ENCODE peak calls at places on chromosomes 12 and 14, in six cellular contexts. F is AG04450; P is effector memory CD4-positive, alpha-beta T cell; Q is left ventricle myocardium inferior; H is left lung; K is endodermal cell. O is an unnamed sample.

GRCh38 chr12:122646568-122647220 is 56.5 kb downstream of the HCAR2 start:
- DNase-seq in F (peak; percentile 60), P (peak; percentile 4), Q (no peak), H (no peak), K (no peak), O (peak; percentile 78)

GRCh38 chr14:61659582-61659981 is 35.7 kb upstream of the HIF1A start:
- DNase-seq in F (no peak), P (no peak), Q (no peak), H (no peak), K (no peak), O (no peak)

GRCh38 chr12:47945341-47945728 is 18.1 kb upstream of the TMEM106C start:
- DNase-seq in F (no peak), P (no peak), Q (no peak), H (no peak), K (no peak), O (no peak)

GRCh38 chr12:72272731-72273498 is 745 bp downstream of the TRHDE start:
- DNase-seq in F (no peak), P (no peak), Q (no peak), H (peak; percentile 34), K (peak; percentile 75), O (peak; percentile 58)

GRCh38 chr12:189622-189962 is 24.4 kb downstream of the SLC6A12 start:
- DNase-seq in F (no peak), P (no peak), Q (no peak), H (no peak), K (no peak), O (no peak)

GRCh38 chr12:125140239-125140917 is 75.1 kb downstream of the AACS start:
- DNase-seq in F (no peak), P (no peak), Q (no peak), H (no peak), K (peak; percentile 90), O (peak; percentile 3)

GRCh38 chr12:52147983-52148540 is 43.8 kb downstream of the KRT80 start:
- DNase-seq in F (no peak), P (no peak), Q (no peak), H (no peak), K (no peak), O (no peak)

GRCh38 chr14:38761033-38761432 is 342.0 kb downstream of the SEC23A start:
- DNase-seq in F (no peak), P (no peak), Q (no peak), H (no peak), K (no peak), O (no peak)

GRCh38 chr12:48767047-48767446 is 21.8 kb downstream of the ADCY6 start:
- DNase-seq in F (no peak), P (no peak), Q (peak; percentile 75), H (no peak), K (no peak), O (no peak)

GRCh38 chr12:68773582-68773981 is 27.6 kb downstream of the SLC35E3 start:
- DNase-seq in F (no peak), P (no peak), Q (no peak), H (no peak), K (no peak), O (no peak)

GRCh38 chr12:89781161-89781560 is 72.5 kb upstream of the ATP2B1 start:
- DNase-seq in F (no peak), P (no peak), Q (no peak), H (no peak), K (no peak), O (no peak)

GRCh38 chr12:122394626-122395194 is 27.8 kb downstream of the CLIP1 start:
- DNase-seq in F (no peak), P (no peak), Q (peak; percentile 25), H (no peak), K (no peak), O (peak; percentile 3)

GRCh38 chr12:89947437-89948265 is 239.0 kb upstream of the ATP2B1 start:
- DNase-seq in F (peak; percentile 78), P (no peak), Q (no peak), H (no peak), K (peak; percentile 58), O (peak; percentile 92)

GRCh38 chr12:53980448-53981388 is 4.2 kb upstream of the HOXC10 start:
- DNase-seq in F (no peak), P (no peak), Q (no peak), H (no peak), K (no peak), O (no peak)

GRCh38 chr14:50447491-50447890 is 50.8 kb upstream of the CDKL1 start:
- DNase-seq in F (no peak), P (no peak), Q (no peak), H (no peak), K (no peak), O (no peak)

GRCh38 chr14:70011708-70012107 is 132.5 kb downstream of the SMOC1 start:
- DNase-seq in F (no peak), P (no peak), Q (no peak), H (no peak), K (no peak), O (no peak)

GRCh38 chr12:27331927-27332324 is 710 bp upstream of the BMAL2 start:
- DNase-seq in F (no peak), P (no peak), Q (no peak), H (no peak), K (no peak), O (peak; percentile 32)

GRCh38 chr14:54881235-54881760 is 21.3 kb downstream of the GCH1 start:
- DNase-seq in F (no peak), P (no peak), Q (no peak), H (no peak), K (no peak), O (peak; percentile 59)

GRCh38 chr14:67464377-67464776 is 24.1 kb downstream of the TMEM229B start:
- DNase-seq in F (no peak), P (no peak), Q (no peak), H (no peak), K (peak; percentile 38), O (no peak)

GRCh38 chr12:89225401-89225800 is 126.9 kb downstream of the DUSP6 start:
- DNase-seq in F (no peak), P (peak; percentile 60), Q (peak; percentile 13), H (peak; percentile 54), K (peak; percentile 55), O (peak; percentile 76)

DNA sequence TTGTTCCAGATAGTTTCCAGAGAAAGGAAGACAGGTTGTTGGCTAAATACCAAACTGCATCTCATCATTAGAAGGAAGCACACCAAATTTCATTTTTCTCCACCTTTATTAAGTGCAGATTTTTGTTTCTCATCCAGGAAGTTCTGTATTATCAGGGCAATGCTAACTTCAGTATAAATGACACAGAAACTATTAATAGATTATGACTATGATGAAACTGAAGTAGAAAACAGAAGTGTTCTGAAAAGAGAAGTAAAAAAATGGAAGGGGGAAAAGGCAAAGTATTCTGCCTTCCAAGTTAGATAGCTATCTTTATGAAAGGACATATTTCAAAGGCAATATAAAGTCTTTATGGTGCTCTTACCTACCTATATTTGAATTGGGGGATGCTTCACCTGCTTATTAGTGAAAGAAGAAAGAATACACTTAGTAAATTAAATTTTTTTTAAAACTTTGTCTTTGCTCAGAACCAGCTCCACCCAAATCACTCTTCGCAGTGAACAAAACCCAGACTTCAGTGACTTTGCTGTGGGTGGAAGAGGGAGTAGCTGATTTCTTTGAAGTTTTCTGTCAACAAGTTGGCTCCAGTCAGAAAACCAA is 223.9 kb downstream of the PTPRO start:
- DNase-seq in F (no peak), P (peak; percentile 12), Q (no peak), H (no peak), K (no peak), O (no peak)
- H3K4me3 ChIP-seq in F (no peak overlapping the region), P (no peak overlapping the region), Q (peak overlapping the region; percentile 15), H (no peak overlapping the region), K (no peak overlapping the region), O (no peak overlapping the region)

DNA sequence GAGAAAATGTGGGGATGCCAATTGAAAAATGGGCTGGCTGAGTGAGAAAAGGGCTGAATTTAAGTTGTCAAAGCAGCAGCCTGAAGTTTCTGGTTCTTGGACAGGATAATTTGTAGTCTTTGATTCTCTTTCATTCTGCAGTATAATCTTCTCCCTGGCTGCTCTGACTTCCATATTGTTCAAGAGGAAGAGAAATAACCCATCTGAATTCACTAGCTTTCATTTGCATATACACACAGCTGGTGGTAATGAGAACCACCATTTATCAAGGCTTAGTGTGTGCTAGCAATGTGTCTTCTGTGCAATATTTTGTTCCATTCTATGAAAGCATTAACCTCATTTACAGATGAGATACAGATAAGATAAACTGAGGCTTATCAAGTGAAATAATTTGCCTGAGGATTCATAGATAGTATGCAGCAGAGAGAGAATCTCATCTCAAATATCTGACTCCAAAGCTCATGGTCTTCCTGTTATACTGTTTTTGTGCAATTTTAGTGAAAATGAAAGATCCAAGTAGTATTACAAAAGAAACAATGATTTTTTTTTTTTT is 184.2 kb downstream of the TMTC2 start:
- DNase-seq in F (no peak), P (no peak), Q (no peak), H (no peak), K (no peak), O (no peak)
- H3K4me3 ChIP-seq in F (no peak overlapping the region), P (no peak overlapping the region), Q (no peak overlapping the region), H (no peak overlapping the region), K (no peak overlapping the region), O (no peak overlapping the region)

GRCh38 chr14:21256539-21257394 is 12.5 kb downstream of the HNRNPC start:
- DNase-seq in F (no peak), P (no peak), Q (no peak), H (no peak), K (no peak), O (no peak)
- H3K4me3 ChIP-seq in F (no peak overlapping the region), P (peak overlapping the region; percentile 16), Q (no peak overlapping the region), H (no peak overlapping the region), K (peak overlapping the region; percentile 1), O (no peak overlapping the region)

GRCh38 chr12:40011775-40012129 is 94.1 kb downstream of the SLC2A13 start:
- DNase-seq in F (no peak), P (no peak), Q (no peak), H (no peak), K (no peak), O (no peak)

GRCh38 chr12:40013292-40013691 is 92.6 kb downstream of the SLC2A13 start:
- DNase-seq in F (no peak), P (no peak), Q (no peak), H (no peak), K (no peak), O (no peak)

GRCh38 chr12:40012709-40013108 is 93.2 kb downstream of the SLC2A13 start:
- DNase-seq in F (no peak), P (no peak), Q (no peak), H (no peak), K (no peak), O (no peak)

GRCh38 chr12:40013847-40014246 is 92.0 kb downstream of the SLC2A13 start:
- DNase-seq in F (no peak), P (no peak), Q (no peak), H (no peak), K (no peak), O (no peak)

DNA sequence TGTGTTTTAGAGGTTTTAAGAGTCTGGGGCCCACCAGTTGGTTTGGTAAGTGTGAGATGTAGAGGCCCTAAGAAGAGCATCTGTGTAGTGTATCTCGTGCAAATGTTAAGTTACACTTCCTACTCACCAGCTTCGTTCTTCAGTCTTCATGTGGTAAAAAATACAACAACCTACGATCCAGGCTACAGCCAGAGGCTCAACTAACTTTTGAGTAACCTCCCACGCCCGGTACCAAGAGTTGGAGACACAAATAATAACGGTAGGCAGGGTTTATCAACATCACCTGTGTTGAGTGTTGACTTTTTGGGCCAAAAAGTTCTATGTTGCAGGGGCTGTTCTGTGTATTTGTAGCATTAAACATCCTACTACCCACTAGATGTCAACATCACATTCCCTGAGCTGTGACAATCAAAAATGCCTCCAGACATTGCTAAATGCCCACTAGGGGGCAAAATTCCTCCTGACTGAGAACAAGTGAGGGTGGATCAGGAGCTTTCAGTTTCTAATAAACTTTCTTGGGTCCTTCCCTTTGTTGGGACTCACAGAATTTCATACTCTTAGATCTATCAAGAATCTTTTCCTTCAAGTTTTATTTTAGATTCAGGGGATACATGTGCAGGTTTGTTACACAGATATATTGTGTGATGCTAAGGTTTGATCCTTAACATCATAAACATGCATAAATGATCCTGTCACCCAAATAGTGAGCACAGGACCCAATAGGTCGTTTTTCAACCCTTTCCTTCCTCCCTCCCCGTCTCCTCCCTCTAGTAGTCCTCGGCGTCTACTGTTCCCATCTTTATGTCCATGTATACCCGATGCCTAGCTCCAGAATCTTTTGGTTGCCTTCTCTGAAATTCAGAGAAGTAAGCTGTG is 94.7 kb downstream of the SLC2A13 start:
- DNase-seq in F (peak; percentile 36), P (no peak), Q (no peak), H (peak; percentile 40), K (peak; percentile 87), O (peak; percentile 65)
- H3K4me3 ChIP-seq in F (peak overlapping the region; percentile 8), P (peak overlapping the region; percentile 14), Q (peak overlapping the region; percentile 51), H (no peak overlapping the region), K (no peak overlapping the region), O (no peak overlapping the region)

O was measured in astrocyte of the spinal cord.